ENCODE peak calls at places on chromosomes 16 and 17, in nine cellular contexts. One of them, this sample, is unnamed.

GRCh38 chr16:14310519-14310991 is 239.4 kb downstream of the MRTFB start:
- DNase-seq in bronchial epithelial cell: no peak
- DNase-seq in transverse colon: peak
- DNase-seq in hypothalamus: no peak
- DNase-seq in adrenal gland: no peak
- DNase-seq in dorsolateral prefrontal cortex: no peak
- DNase-seq in activated CD4-positive, CD25-positive, alpha-beta regulatory T cell: no peak
- DNase-seq in heart left ventricle: no peak
- DNase-seq in heart right ventricle: no peak
- DNase-seq in this sample: no peak

GRCh38 chr16:15891508-15891907 is 3.1 kb upstream of the CEP20 start:
- DNase-seq in bronchial epithelial cell: no peak
- DNase-seq in transverse colon: no peak
- DNase-seq in hypothalamus: no peak
- DNase-seq in adrenal gland: no peak
- DNase-seq in dorsolateral prefrontal cortex: no peak
- DNase-seq in activated CD4-positive, CD25-positive, alpha-beta regulatory T cell: no peak
- DNase-seq in heart left ventricle: no peak
- DNase-seq in heart right ventricle: no peak
- DNase-seq in this sample: no peak

GRCh38 chr17:77327566-77328463 is 187.0 kb downstream of the SEC14L1 start:
- DNase-seq in bronchial epithelial cell: no peak
- DNase-seq in transverse colon: peak
- DNase-seq in hypothalamus: no peak
- DNase-seq in adrenal gland: peak
- DNase-seq in dorsolateral prefrontal cortex: peak
- DNase-seq in activated CD4-positive, CD25-positive, alpha-beta regulatory T cell: no peak
- DNase-seq in heart left ventricle: no peak
- DNase-seq in heart right ventricle: no peak
- DNase-seq in this sample: peak

GRCh38 chr17:57832711-57833596 is 16.9 kb downstream of the MRPS23 start:
- DNase-seq in bronchial epithelial cell: peak
- DNase-seq in transverse colon: peak
- DNase-seq in hypothalamus: peak
- DNase-seq in adrenal gland: peak
- DNase-seq in dorsolateral prefrontal cortex: peak
- DNase-seq in activated CD4-positive, CD25-positive, alpha-beta regulatory T cell: peak
- DNase-seq in heart left ventricle: peak
- DNase-seq in heart right ventricle: peak
- DNase-seq in this sample: no peak

GRCh38 chr17:35448214-35448898 is at the start of gene SLFN13:
- DNase-seq in bronchial epithelial cell: peak
- DNase-seq in transverse colon: peak
- DNase-seq in hypothalamus: no peak
- DNase-seq in adrenal gland: peak
- DNase-seq in dorsolateral prefrontal cortex: no peak
- DNase-seq in activated CD4-positive, CD25-positive, alpha-beta regulatory T cell: peak
- DNase-seq in heart left ventricle: peak
- DNase-seq in heart right ventricle: peak
- DNase-seq in this sample: no peak

GRCh38 chr17:38869647-38870258 is at the start of gene LASP1:
- DNase-seq in bronchial epithelial cell: peak
- DNase-seq in transverse colon: peak
- DNase-seq in hypothalamus: peak
- DNase-seq in adrenal gland: peak
- DNase-seq in dorsolateral prefrontal cortex: peak
- DNase-seq in activated CD4-positive, CD25-positive, alpha-beta regulatory T cell: peak
- DNase-seq in heart left ventricle: peak
- DNase-seq in heart right ventricle: peak
- DNase-seq in this sample: peak

GRCh38 chr17:78284146-78284545 is 52.7 kb downstream of the TMEM235 start:
- DNase-seq in bronchial epithelial cell: no peak
- DNase-seq in transverse colon: no peak
- DNase-seq in hypothalamus: no peak
- DNase-seq in adrenal gland: no peak
- DNase-seq in dorsolateral prefrontal cortex: no peak
- DNase-seq in activated CD4-positive, CD25-positive, alpha-beta regulatory T cell: no peak
- DNase-seq in heart left ventricle: no peak
- DNase-seq in heart right ventricle: no peak
- DNase-seq in this sample: no peak

GRCh38 chr17:51258756-51259573 is 884 bp downstream of the MBTD1 start:
- DNase-seq in bronchial epithelial cell: no peak
- DNase-seq in transverse colon: peak
- DNase-seq in hypothalamus: peak
- DNase-seq in adrenal gland: peak
- DNase-seq in dorsolateral prefrontal cortex: no peak
- DNase-seq in activated CD4-positive, CD25-positive, alpha-beta regulatory T cell: no peak
- DNase-seq in heart left ventricle: peak
- DNase-seq in heart right ventricle: peak
- DNase-seq in this sample: no peak

GRCh38 chr17:32482568-32483320 is 4.0 kb upstream of the CDK5R1 start:
- DNase-seq in bronchial epithelial cell: no peak
- DNase-seq in transverse colon: no peak
- DNase-seq in hypothalamus: no peak
- DNase-seq in adrenal gland: no peak
- DNase-seq in dorsolateral prefrontal cortex: no peak
- DNase-seq in activated CD4-positive, CD25-positive, alpha-beta regulatory T cell: no peak
- DNase-seq in heart left ventricle: no peak
- DNase-seq in heart right ventricle: no peak
- DNase-seq in this sample: no peak

GRCh38 chr16:53664724-53665345 is 38.8 kb downstream of the RPGRIP1L start:
- DNase-seq in bronchial epithelial cell: peak
- DNase-seq in transverse colon: no peak
- DNase-seq in hypothalamus: no peak
- DNase-seq in adrenal gland: no peak
- DNase-seq in dorsolateral prefrontal cortex: no peak
- DNase-seq in activated CD4-positive, CD25-positive, alpha-beta regulatory T cell: no peak
- DNase-seq in heart left ventricle: no peak
- DNase-seq in heart right ventricle: peak
- DNase-seq in this sample: no peak

GRCh38 chr16:76385831-76386230 is 108.6 kb downstream of the CNTNAP4 start:
- DNase-seq in bronchial epithelial cell: no peak
- DNase-seq in transverse colon: no peak
- DNase-seq in hypothalamus: no peak
- DNase-seq in adrenal gland: no peak
- DNase-seq in dorsolateral prefrontal cortex: no peak
- DNase-seq in activated CD4-positive, CD25-positive, alpha-beta regulatory T cell: no peak
- DNase-seq in heart left ventricle: no peak
- DNase-seq in heart right ventricle: no peak
- DNase-seq in this sample: no peak

GRCh38 chr17:69179227-69179952 is 37.7 kb upstream of the ABCA6 start:
- DNase-seq in bronchial epithelial cell: peak
- DNase-seq in transverse colon: no peak
- DNase-seq in hypothalamus: no peak
- DNase-seq in adrenal gland: peak
- DNase-seq in dorsolateral prefrontal cortex: no peak
- DNase-seq in activated CD4-positive, CD25-positive, alpha-beta regulatory T cell: no peak
- DNase-seq in heart left ventricle: no peak
- DNase-seq in heart right ventricle: no peak
- DNase-seq in this sample: no peak